ENCODE peak calls at places on chromosomes 1 and 21, in seven cellular contexts. Q is NB4, J is astrocyte of the spinal cord, R is fibroblast of the aortic adventitia, P is AG04449, H is astrocyte of the cerebellum, D is epithelial cell of esophagus. T is an unnamed sample.

GRCh38 chr1:89605692-89606091 is 27.2 kb upstream of the LRRC8C start:
- DNase-seq in Q (no peak), J (peak), R (peak), P (no peak), H (peak), D (peak), T (peak)

GRCh38 chr1:51327386-51327785 is 3.0 kb downstream of the TTC39A start:
- DNase-seq in Q (no peak), J (no peak), R (peak), P (no peak), H (no peak), D (no peak), T (peak)

GRCh38 chr1:156559086-156559796 is 13.1 kb downstream of the IQGAP3 start:
- DNase-seq in Q (no peak), J (no peak), R (no peak), P (no peak), H (no peak), D (no peak), T (no peak)

GRCh38 chr21:40835179-40835694 is 11.7 kb downstream of the DSCAM start:
- DNase-seq in Q (no peak), J (no peak), R (no peak), P (no peak), H (no peak), D (no peak), T (no peak)

GRCh38 chr1:206540044-206540758 is 32.9 kb downstream of the RASSF5 start:
- DNase-seq in Q (no peak), J (no peak), R (peak), P (no peak), H (no peak), D (no peak), T (no peak)

GRCh38 chr1:110746644-110747259 is 72.0 kb upstream of the KCNA3 start:
- DNase-seq in Q (peak), J (peak), R (peak), P (no peak), H (peak), D (peak), T (peak)

GRCh38 chr1:17875171-17875881 is 120.2 kb downstream of the ACTL8 start:
- DNase-seq in Q (no peak), J (peak), R (peak), P (no peak), H (no peak), D (no peak), T (peak)

GRCh38 chr1:111140680-111140967 is 601 bp downstream of the CEPT1 start:
- DNase-seq in Q (no peak), J (no peak), R (peak), P (no peak), H (peak), D (peak), T (peak)

GRCh38 chr1:8458607-8459006 is 140.7 kb downstream of the SLC45A1 start:
- DNase-seq in Q (no peak), J (no peak), R (no peak), P (no peak), H (no peak), D (no peak), T (no peak)

GRCh38 chr1:189538271-189538670 is 939.4 kb downstream of the BRINP3 start:
- DNase-seq in Q (no peak), J (no peak), R (no peak), P (no peak), H (no peak), D (peak), T (no peak)

GRCh38 chr1:109229531-109230127 is 15.9 kb downstream of the SARS1 start:
- DNase-seq in Q (no peak), J (no peak), R (no peak), P (no peak), H (no peak), D (no peak), T (no peak)

GRCh38 chr1:111656093-111657017 is 36.8 kb downstream of the RAP1A start:
- DNase-seq in Q (peak), J (peak), R (peak), P (no peak), H (peak), D (peak), T (peak)

GRCh38 chr21:38352536-38353219 is 95.9 kb downstream of the KCNJ15 start:
- DNase-seq in Q (peak), J (peak), R (peak), P (no peak), H (peak), D (peak), T (peak)

GRCh38 chr1:244304156-244304555 is 147.6 kb downstream of the ADSS2 start:
- DNase-seq in Q (no peak), J (no peak), R (no peak), P (no peak), H (no peak), D (peak), T (no peak)

GRCh38 chr1:181112071-181112929 is 23.8 kb downstream of the IER5 start:
- DNase-seq in Q (peak), J (peak), R (peak), P (peak), H (peak), D (peak), T (peak)

GRCh38 chr1:103180660-103181059 is 72.3 kb upstream of the COL11A1 start:
- DNase-seq in Q (no peak), J (peak), R (peak), P (no peak), H (peak), D (peak), T (peak)

GRCh38 chr1:152034654-152035405 is 2.0 kb downstream of the S100A11 start:
- DNase-seq in Q (peak), J (peak), R (peak), P (no peak), H (no peak), D (peak), T (peak)

GRCh38 chr1:239997515-239998311 is 94.0 kb upstream of the FMN2 start:
- DNase-seq in Q (no peak), J (no peak), R (no peak), P (no peak), H (no peak), D (no peak), T (no peak)

GRCh38 chr1:20932437-20932977 is 145.4 kb upstream of the HP1BP3 start:
- DNase-seq in Q (peak), J (no peak), R (no peak), P (no peak), H (no peak), D (no peak), T (no peak)

DNA sequence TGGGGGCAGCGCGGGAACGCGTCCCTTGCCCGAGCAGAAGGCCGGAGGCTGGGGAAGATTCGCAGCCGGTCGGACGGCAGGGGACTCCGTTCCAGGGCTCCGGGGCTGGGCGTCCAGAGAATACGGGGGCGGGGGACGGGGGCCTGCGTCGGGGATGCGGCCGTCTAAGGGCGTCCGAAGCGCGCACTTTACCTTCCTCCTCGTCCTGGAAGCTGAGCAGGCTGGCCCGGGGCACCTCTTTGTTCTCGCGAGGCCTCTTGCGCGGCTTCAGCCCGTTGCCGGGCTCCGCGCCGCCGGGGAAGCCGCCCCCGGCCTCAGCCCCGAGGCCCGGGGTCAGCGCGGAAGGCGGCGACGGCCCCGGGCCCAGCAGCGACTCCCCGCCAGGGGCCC is 426 bp downstream of the PAXBP1 start:
- DNase-seq in Q (peak), J (peak), R (peak), P (no peak), H (peak), D (peak), T (peak)
- TF ChIP-seq CTCF in Q (no peak), J (no peak), R (no peak), P (no peak), H (no peak), D (no peak), T (no peak)

GRCh38 chr1:65310078-65310587 is 790 bp downstream of the DNAJC6 start:
- DNase-seq in Q (no peak), J (no peak), R (no peak), P (no peak), H (no peak), D (no peak), T (no peak)

GRCh38 chr1:65309317-65310077 is at the start of gene DNAJC6:
- DNase-seq in Q (no peak), J (peak), R (peak), P (no peak), H (peak), D (peak), T (peak)

GRCh38 chr1:65308781-65309316 is 494 bp upstream of the DNAJC6 start:
- DNase-seq in Q (no peak), J (no peak), R (no peak), P (no peak), H (no peak), D (no peak), T (no peak)
- H3K4me3 ChIP-seq in Q (no peak), J (peak), R (no peak), P (peak), H (peak), D (peak), T (no peak)

GRCh38 chr1:18948048-18948912 is 8.2 kb downstream of the IFFO2 start:
- DNase-seq in Q (no peak), J (peak), R (peak), P (no peak), H (no peak), D (peak), T (no peak)

GRCh38 chr1:18947570-18947969 is 8.9 kb downstream of the IFFO2 start:
- DNase-seq in Q (no peak), J (no peak), R (no peak), P (no peak), H (no peak), D (no peak), T (no peak)

GRCh38 chr1:18950415-18951026 is 6.0 kb downstream of the IFFO2 start:
- DNase-seq in Q (no peak), J (no peak), R (no peak), P (no peak), H (no peak), D (no peak), T (no peak)

GRCh38 chr1:18949689-18950414 is 6.6 kb downstream of the IFFO2 start:
- DNase-seq in Q (peak), J (peak), R (peak), P (no peak), H (no peak), D (peak), T (peak)

DNA sequence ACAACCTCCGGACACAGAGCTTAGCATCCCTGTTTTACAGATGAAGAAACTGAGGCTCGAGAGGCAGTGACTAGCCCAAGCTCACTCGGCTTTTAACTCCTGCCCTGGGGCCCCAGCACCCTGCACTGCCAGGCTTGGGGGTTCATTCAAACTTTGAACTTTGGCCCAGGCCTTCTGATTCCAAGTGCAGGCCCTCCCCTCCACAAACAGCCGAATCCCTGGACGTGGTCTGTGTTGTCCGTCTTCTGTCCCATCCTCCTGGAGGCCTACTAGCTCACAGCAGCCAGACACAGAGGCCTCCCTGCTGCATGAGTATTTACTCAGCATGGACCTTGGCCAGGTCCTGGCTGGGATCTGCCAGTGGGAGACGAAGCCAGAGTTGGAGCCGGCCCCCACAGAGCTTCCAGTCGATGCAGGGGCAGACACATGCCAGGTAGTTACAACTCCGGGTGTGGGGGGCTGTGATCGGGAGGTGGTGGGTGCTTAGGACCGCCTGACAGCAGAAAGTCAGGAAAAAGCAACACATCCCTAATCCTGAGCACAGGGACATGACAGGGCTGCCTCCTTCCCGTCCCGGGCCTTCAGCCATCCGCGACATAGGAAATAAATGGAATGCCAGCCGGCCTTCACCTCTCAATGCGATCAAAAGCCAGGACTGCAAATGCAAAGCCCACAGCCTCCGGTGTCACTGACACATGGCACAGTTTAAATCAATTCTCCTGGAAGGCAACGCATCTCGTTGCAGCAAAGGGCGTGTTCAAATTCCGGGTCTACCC is 7.4 kb downstream of the IFFO2 start:
- DNase-seq in Q (no peak), J (peak), R (peak), P (no peak), H (no peak), D (peak), T (peak)
- TF ChIP-seq CTCF in Q (no peak), J (no peak), R (peak), P (no peak), H (peak), D (no peak), T (peak)

DNA sequence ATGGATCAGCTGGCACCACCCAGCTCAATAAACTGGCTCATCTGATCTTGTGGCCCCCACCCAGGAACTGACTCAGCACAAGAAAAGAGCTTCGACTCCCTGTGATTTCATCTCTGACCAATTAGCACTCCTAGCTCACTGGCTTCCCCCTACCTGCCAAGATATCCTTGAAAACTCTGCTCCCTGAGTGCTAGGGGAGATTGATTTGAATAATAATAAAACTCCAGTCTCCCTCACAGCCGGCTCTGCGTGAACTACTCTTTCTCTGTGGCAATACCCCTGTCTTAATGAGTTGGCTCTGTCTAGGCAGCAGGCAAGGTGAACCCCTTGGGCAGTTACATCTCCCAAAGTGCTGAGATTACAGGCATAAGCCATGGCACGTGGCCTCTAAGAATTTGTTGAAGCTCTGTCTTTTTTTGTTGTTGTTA is 11.8 kb upstream of the RHBDL2 start:
- DNase-seq in Q (no peak), J (no peak), R (no peak), P (no peak), H (no peak), D (peak), T (peak)
- H3K4me3 ChIP-seq in Q (no peak), J (no peak), R (no peak), P (no peak), H (no peak), D (no peak), T (no peak)

GRCh38 chr21:21165063-21165645 is 166.9 kb downstream of the NCAM2 start:
- DNase-seq in Q (no peak), J (peak), R (peak), P (peak), H (peak), D (no peak), T (peak)
- TF ChIP-seq CTCF in Q (no peak), J (no peak), R (no peak), P (no peak), H (no peak), D (no peak), T (no peak)

GRCh38 chr1:148317288-148317985 is 165.4 kb upstream of the NBPF11 start:
- DNase-seq in Q (no peak), J (no peak), R (no peak), P (no peak), H (no peak), D (no peak), T (no peak)
- H3K4me3 ChIP-seq in Q (peak), J (no peak), R (no peak), P (no peak), H (no peak), D (peak), T (no peak)

DNA sequence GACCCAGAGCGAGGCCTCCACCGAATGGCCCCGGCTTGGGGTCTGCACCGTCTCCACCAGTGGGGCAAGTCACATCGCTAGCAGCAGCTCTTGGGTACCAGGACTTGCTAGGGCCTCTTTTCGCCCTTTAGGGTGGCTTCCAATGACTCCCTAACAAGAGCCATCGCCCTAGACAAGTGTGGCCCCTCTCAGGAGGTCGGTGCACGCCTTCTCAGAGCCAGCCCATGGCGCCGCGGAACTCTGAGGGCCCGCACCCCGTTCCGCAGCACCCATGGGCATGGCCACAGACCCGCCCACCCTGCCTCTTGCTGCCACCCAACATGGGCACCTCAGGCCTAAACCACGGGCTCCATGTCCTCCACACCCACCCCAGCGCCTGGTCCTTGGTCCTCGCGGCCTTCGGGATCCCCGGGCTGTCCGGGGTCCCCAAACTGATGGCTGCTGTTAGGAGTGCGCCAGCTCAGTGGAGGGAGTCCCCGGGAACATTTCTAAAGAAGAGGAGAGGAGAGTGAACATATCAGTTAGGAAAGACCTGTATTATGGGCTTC is 3.2 kb upstream of the CACNA1S start:
- DNase-seq in Q (no peak), J (no peak), R (no peak), P (no peak), H (no peak), D (no peak), T (no peak)
- TF ChIP-seq CTCF in Q (no peak), J (no peak), R (no peak), P (no peak), H (no peak), D (no peak), T (no peak)

DNA sequence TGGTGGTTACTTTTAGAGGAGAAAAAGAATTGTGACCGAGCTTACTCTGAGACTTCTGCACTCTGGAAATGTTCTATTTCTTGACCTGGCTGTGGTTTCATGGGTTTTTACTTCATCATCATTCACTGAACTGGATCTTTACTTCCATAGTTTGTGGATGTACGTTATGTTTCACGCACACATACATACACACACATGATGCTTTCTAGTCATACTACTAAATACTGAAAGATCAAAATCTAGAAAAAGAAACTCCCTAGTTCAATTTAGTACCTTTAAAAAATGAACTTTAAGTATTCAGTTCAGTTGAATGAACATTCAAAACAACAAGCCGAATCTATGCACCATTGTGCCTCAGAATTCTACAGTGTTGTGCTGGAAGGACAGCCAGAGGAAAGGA is 65.0 kb downstream of the TEX35 start:
- DNase-seq in Q (no peak), J (no peak), R (no peak), P (no peak), H (no peak), D (no peak), T (no peak)
- H3K4me3 ChIP-seq in Q (no peak), J (no peak), R (no peak), P (no peak), H (no peak), D (no peak), T (no peak)

T was measured in fibroblast of mammary gland.